ENCODE peak calls at places on chromosome 21, in four cellular contexts. T is transverse colon, O is lung, C is esophagus muscularis mucosa. F is an unnamed sample.
A peak's percentile ranks its signal among the peaks of the same experiment; 100 is the strongest.

GRCh38 chr21:41506526-41507520 is 1.1 kb downstream of the TMPRSS2 start:
- DNase-seq in T (peak; percentile 56), O (peak; percentile 32), C (no peak), F (no peak)

GRCh38 chr21:18069875-18070274 is 174.8 kb upstream of the CHODL start:
- DNase-seq in T (no peak), O (no peak), C (no peak), F (no peak)

GRCh38 chr21:15775291-15775690 is 45.5 kb downstream of the USP25 start:
- DNase-seq in T (no peak), O (no peak), C (no peak), F (no peak)

GRCh38 chr21:33208534-33208933 is 21.2 kb upstream of the IFNAR2 start:
- DNase-seq in T (no peak), O (no peak), C (no peak), F (no peak)

GRCh38 chr21:32770514-32771133 is 931 bp downstream of the PAXBP1 start:
- DNase-seq in T (no peak), O (peak; percentile 36), C (no peak), F (no peak)

GRCh38 chr21:45580181-45580575 is 37.9 kb upstream of the SLC19A1 start:
- DNase-seq in T (peak; percentile 1), O (peak; percentile 25), C (no peak), F (no peak)

GRCh38 chr21:41648591-41649031 is 118.2 kb downstream of the RIPK4 start:
- DNase-seq in T (no peak), O (no peak), C (no peak), F (no peak)

GRCh38 chr21:41241341-41241740 is 73.4 kb downstream of the BACE2 start:
- DNase-seq in T (no peak), O (no peak), C (no peak), F (no peak)

GRCh38 chr21:16169102-16169511 is 439.3 kb downstream of the USP25 start:
- DNase-seq in T (no peak), O (no peak), C (no peak), F (no peak)

GRCh38 chr21:32359719-32360260 is 33.0 kb downstream of the URB1 start:
- DNase-seq in T (no peak), O (no peak), C (no peak), F (no peak)

GRCh38 chr21:35428489-35428888 is 379.4 kb upstream of the RUNX1 start:
- DNase-seq in T (no peak), O (peak; percentile 34), C (no peak), F (peak; percentile 59)

GRCh38 chr21:39637197-39637970 is 24.6 kb downstream of the B3GALT5 start:
- DNase-seq in T (peak; percentile 80), O (no peak), C (peak; percentile 77), F (no peak)

GRCh38 chr21:39193380-39193779 is 10.1 kb upstream of the PSMG1 start:
- DNase-seq in T (no peak), O (no peak), C (no peak), F (no peak)

GRCh38 chr21:40706806-40707205 is 140.2 kb downstream of the DSCAM start:
- DNase-seq in T (no peak), O (no peak), C (no peak), F (no peak)

GRCh38 chr21:21559285-21560045 is 561.3 kb downstream of the NCAM2 start:
- DNase-seq in T (no peak), O (no peak), C (no peak), F (no peak)

GRCh38 chr21:32200029-32200428 is 78.8 kb downstream of the MIS18A start:
- DNase-seq in T (no peak), O (no peak), C (peak; percentile 89), F (no peak)

GRCh38 chr21:33550772-33551660 is 8.2 kb downstream of the SON start:
- DNase-seq in T (no peak), O (no peak), C (no peak), F (no peak)

GRCh38 chr21:18443686-18444085 is 40.1 kb upstream of the TMPRSS15 start:
- DNase-seq in T (no peak), O (no peak), C (no peak), F (no peak)

GRCh38 chr21:14078746-14079375 is 131.9 kb downstream of the LIPI start:
- DNase-seq in T (no peak), O (no peak), C (no peak), F (no peak)

GRCh38 chr21:35179990-35180557 is 131.0 kb upstream of the RUNX1 start:
- DNase-seq in T (no peak), O (no peak), C (no peak), F (no peak)

GRCh38 chr21:23963454-23963853 is 1643.8 kb downstream of the MRPL39 start:
- DNase-seq in T (no peak), O (no peak), C (no peak), F (no peak)

GRCh38 chr21:15495965-15496364 is 233.8 kb upstream of the USP25 start:
- DNase-seq in T (no peak), O (no peak), C (no peak), F (no peak)

GRCh38 chr21:46229133-46229922 is 754 bp upstream of the LSS start:
- DNase-seq in T (no peak), O (no peak), C (no peak), F (no peak)

GRCh38 chr21:33109574-33110339 is 39.8 kb downstream of the OLIG1 start:
- DNase-seq in T (no peak), O (no peak), C (no peak), F (no peak)

GRCh38 chr21:36162631-36163030 is 6.0 kb downstream of the DOP1B start:
- DNase-seq in T (no peak), O (no peak), C (no peak), F (no peak)

GRCh38 chr21:19607983-19608668 is 1204.5 kb upstream of the TMPRSS15 start:
- DNase-seq in T (no peak), O (no peak), C (no peak), F (no peak)

DNA sequence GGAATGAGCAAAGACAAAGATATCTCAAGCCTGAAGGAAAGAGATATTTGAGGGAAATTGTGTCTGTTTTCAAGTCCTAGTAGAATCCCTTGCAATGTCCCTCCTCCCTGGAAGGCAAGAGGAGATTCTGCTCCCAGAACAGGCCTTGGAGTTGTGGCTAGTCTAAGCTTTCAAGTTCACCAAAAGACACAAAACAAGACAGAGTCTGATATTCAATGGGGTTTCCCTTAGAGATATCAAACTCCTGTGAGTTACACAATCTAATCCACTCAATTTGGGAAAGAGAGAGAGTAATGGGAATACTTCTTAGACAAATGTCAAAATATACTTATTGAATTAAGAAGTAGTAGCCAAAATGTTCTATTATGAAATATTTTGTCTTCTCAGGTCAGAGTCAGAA is 162.8 kb upstream of the ADAMTS5 start:
- DNase-seq in T (no peak), O (no peak), C (no peak), F (no peak)
- H3K27ac ChIP-seq in T (no peak overlapping the region), O (no peak overlapping the region), C (no peak overlapping the region), F (no peak overlapping the region)

GRCh38 chr21:25039461-25040380 is 567.6 kb downstream of the MRPL39 start:
- DNase-seq in T (no peak), O (no peak), C (no peak), F (no peak)
- H3K4me3 ChIP-seq in T (peak overlapping the region; percentile 10), O (no peak overlapping the region), C (no peak overlapping the region), F (no peak overlapping the region)

GRCh38 chr21:44484498-44485253 is 29.4 kb downstream of the LRRC3 start:
- DNase-seq in T (no peak), O (no peak), C (no peak), F (no peak)
- H3K27ac ChIP-seq in T (no peak overlapping the region), O (no peak overlapping the region), C (no peak overlapping the region), F (no peak overlapping the region)

GRCh38 chr21:28903448-28903847 is 89.2 kb downstream of the LTN1 start:
- DNase-seq in T (no peak), O (no peak), C (no peak), F (no peak)

GRCh38 chr21:28899744-28900143 is 92.9 kb downstream of the LTN1 start:
- DNase-seq in T (no peak), O (no peak), C (no peak), F (no peak)

GRCh38 chr21:28900481-28900880 is 92.2 kb downstream of the LTN1 start:
- DNase-seq in T (no peak), O (no peak), C (no peak), F (no peak)

GRCh38 chr21:28893687-28894086 is 99.0 kb downstream of the LTN1 start:
- DNase-seq in T (no peak), O (no peak), C (no peak), F (no peak)

DNA sequence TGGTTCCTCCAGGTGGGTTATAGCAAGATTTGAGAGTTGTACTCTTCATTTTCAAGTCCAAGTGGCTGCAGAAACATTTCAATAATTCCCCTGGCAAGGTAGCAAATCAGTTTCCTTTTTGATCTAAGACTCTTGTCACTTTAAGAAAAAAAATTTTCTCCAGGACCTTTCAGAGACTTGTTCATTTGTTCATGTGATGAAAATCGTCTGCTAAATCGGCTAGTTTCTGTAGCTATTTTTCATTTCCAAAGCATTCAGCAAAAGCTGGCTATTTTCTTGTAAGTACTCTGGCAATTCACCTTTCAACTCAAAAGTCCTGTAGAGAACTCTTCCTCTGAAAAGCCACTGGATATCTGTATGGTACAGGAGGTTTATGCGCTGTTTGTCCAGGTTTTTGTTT is 93.5 kb downstream of the LTN1 start:
- DNase-seq in T (no peak), O (no peak), C (no peak), F (no peak)
- H3K4me3 ChIP-seq in T (no peak overlapping the region), O (no peak overlapping the region), C (no peak overlapping the region), F (no peak overlapping the region)

DNA sequence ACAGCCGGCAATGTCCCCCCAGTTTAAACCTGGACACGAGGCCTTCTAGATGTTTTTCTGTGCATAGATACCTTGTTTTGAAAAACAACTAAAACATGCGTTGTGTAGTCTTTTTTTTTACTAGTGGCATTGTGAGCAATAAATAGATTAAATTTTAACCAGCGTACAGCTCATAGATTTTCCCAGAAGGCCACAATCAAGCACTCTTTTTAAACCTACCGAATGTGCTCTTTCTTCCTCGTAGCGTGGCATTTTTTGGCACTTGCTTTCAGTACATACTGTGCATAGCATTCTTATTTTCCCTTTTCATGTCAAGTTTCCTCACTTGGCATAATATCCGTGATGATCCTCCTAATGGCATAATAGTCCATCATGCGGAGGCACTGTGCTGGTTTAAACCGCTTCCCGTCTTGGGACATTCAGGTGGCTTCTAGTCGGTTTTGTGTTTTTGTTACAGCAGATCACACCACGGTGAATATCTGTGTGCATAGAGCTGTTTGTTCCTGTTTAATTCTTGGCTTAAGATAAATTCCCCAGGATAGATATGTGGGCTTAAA is 95.3 kb downstream of the PDE9A start:
- DNase-seq in T (no peak), O (no peak), C (no peak), F (no peak)
- H3K27ac ChIP-seq in T (peak overlapping the region; percentile 77), O (no peak overlapping the region), C (peak overlapping the region; percentile 86), F (no peak overlapping the region)

DNA sequence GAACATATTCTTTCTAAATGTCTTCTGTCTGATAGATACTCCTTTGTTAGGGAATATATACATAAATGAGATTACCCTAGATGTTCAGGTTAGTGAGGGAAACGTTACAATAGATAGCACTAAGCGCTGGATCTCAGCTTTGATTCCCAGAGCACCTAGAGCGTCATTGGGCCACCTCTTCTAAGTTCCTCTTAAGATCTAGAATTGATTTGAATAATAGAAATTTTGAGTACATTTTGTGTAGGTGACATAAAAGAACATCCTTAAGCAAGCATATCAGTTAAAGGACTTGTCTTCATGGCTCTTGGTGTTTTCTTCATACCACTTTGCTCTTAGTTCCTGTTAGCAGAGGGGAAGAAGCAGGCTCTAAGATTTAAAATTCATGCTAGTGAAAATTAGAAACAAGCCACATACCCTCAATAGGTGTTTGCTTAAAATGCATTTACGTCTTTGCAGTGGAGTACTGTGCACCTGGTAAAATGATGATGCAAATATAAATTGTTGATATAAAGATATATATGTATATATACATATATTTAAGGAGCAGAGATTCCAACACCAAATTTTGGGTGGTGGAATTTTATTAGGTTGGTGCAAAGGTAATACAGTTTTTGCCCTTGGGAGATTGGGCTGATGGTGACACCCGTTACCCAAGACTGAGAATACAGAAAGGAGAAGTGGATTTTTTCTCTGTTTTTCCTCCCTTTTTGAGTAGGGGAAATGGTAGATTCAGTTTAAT is 47.1 kb downstream of the DYRK1A start:
- DNase-seq in T (no peak), O (no peak), C (no peak), F (no peak)
- H3K4me3 ChIP-seq in T (no peak overlapping the region), O (no peak overlapping the region), C (no peak overlapping the region), F (no peak overlapping the region)